ENCODE peak calls at places on chromosomes 13 and 19, in ten cellular contexts. S is transverse colon; L is fibroblast of pulmonary artery; P is pancreas; Y is cardiac muscle cell; K is thoracic aorta; I is Caco-2; R is CD8-positive, alpha-beta T cell; U is uterus; M is keratinocyte. J is an unnamed sample.

GRCh38 chr19:47495478-47496372 is 11.7 kb upstream of the KPTN start:
- DNase-seq in S (no peak), L (no peak), P (no peak), Y (no peak), K (no peak), I (no peak), R (no peak), U (no peak), M (no peak), J (no peak)

GRCh38 chr19:33758541-33759013 is 38.1 kb upstream of the KCTD15 start:
- DNase-seq in S (no peak), L (no peak), P (no peak), Y (peak), K (no peak), I (no peak), R (no peak), U (no peak), M (no peak), J (no peak)

GRCh38 chr13:98657506-98658085 is 80.7 kb upstream of the STK24 start:
- DNase-seq in S (no peak), L (no peak), P (no peak), Y (no peak), K (no peak), I (no peak), R (no peak), U (no peak), M (no peak), J (peak)

GRCh38 chr13:57925250-57925649 is 293.7 kb downstream of the PCDH17 start:
- DNase-seq in S (no peak), L (peak), P (no peak), Y (peak), K (no peak), I (peak), R (no peak), U (no peak), M (no peak), J (no peak)

GRCh38 chr19:28492616-28493015 is 720.3 kb downstream of the UQCRFS1 start:
- DNase-seq in S (no peak), L (no peak), P (no peak), Y (no peak), K (no peak), I (no peak), R (no peak), U (no peak), M (no peak), J (no peak)

GRCh38 chr13:98504371-98504963 is 72.4 kb downstream of the STK24 start:
- DNase-seq in S (no peak), L (no peak), P (no peak), Y (no peak), K (no peak), I (no peak), R (peak), U (no peak), M (no peak), J (no peak)

GRCh38 chr19:12159773-12160414 is 3.0 kb upstream of the ZNF136 start:
- DNase-seq in S (no peak), L (no peak), P (no peak), Y (no peak), K (no peak), I (no peak), R (no peak), U (no peak), M (no peak), J (no peak)

GRCh38 chr19:40800339-40800996 is 1.5 kb downstream of the EGLN2 start:
- DNase-seq in S (no peak), L (no peak), P (no peak), Y (no peak), K (no peak), I (no peak), R (no peak), U (no peak), M (no peak), J (no peak)

GRCh38 chr19:18109731-18110671 is 12.4 kb downstream of the MAST3 start:
- DNase-seq in S (peak), L (no peak), P (peak), Y (peak), K (no peak), I (peak), R (peak), U (no peak), M (no peak), J (no peak)

GRCh38 chr19:13839938-13840750 is 36.8 kb upstream of the NANOS3 start:
- DNase-seq in S (peak), L (no peak), P (no peak), Y (no peak), K (no peak), I (no peak), R (no peak), U (peak), M (no peak), J (peak)

GRCh38 chr19:31436121-31436776 is 87.0 kb upstream of the TSHZ3 start:
- DNase-seq in S (no peak), L (no peak), P (no peak), Y (no peak), K (no peak), I (no peak), R (no peak), U (no peak), M (no peak), J (peak)

GRCh38 chr19:7679017-7679720 is 1.5 kb upstream of the TRAPPC5 start:
- DNase-seq in S (peak), L (no peak), P (no peak), Y (no peak), K (no peak), I (peak), R (peak), U (no peak), M (no peak), J (no peak)

GRCh38 chr19:17749912-17750317 is 1.4 kb upstream of the FCHO1 start:
- DNase-seq in S (no peak), L (peak), P (no peak), Y (no peak), K (no peak), I (no peak), R (no peak), U (no peak), M (no peak), J (peak)

GRCh38 chr13:35675651-35676050 is 199.2 kb upstream of the MAB21L1 start:
- DNase-seq in S (no peak), L (no peak), P (no peak), Y (no peak), K (no peak), I (no peak), R (no peak), U (no peak), M (no peak), J (no peak)

GRCh38 chr13:103203750-103204330 is 137.6 kb upstream of the SLC10A2 start:
- DNase-seq in S (no peak), L (no peak), P (no peak), Y (no peak), K (no peak), I (no peak), R (no peak), U (no peak), M (no peak), J (no peak)

GRCh38 chr13:106095919-106096318 is 439.5 kb downstream of the EFNB2 start:
- DNase-seq in S (no peak), L (no peak), P (no peak), Y (no peak), K (no peak), I (peak), R (no peak), U (no peak), M (no peak), J (no peak)

GRCh38 chr19:30857388-30857787 is 485.2 kb downstream of the ZNF536 start:
- DNase-seq in S (no peak), L (no peak), P (no peak), Y (no peak), K (no peak), I (no peak), R (peak), U (no peak), M (no peak), J (no peak)

GRCh38 chr19:34145741-34146202 is 26.5 kb upstream of the LSM14A start:
- DNase-seq in S (peak), L (peak), P (no peak), Y (peak), K (no peak), I (peak), R (peak), U (peak), M (no peak), J (peak)

DNA sequence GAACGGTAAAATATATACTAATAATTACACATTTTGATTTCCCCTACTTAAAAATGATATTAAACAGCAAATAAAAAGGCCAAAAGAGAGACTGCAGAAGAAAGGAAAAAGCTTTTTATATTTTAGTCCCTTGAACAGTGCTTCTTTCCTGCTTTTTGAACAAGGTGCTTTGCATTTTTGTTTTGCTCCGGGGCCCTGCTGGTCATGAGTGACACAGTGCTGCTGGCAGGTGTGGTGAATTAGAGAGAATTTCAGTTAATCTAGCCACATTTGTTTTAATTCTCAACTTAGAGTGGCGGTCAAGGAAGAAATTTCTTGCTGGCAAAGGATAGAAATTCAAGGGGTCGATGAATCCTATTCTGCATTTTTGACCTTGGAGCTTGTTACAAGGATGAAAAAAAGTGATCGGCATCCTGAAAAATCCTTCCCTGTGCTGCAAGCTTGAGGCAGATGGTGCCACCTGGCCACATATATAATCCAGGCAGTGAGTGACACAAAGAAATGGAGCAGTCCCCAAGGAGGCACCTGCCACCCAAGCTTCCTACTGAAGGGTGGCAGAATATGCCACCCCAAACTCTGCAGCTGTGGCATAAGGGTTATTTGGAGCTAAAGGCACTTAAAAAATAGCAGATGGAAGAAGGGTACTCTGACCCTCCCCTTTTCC is 15.6 kb downstream of the TMEM272 start:
- DNase-seq in S (no peak), L (no peak), P (no peak), Y (no peak), K (no peak), I (no peak), R (no peak), U (no peak), M (no peak), J (no peak)
- H3K4me3 ChIP-seq in S (no peak), L (no peak), P (no peak), Y (no peak), K (no peak), I (no peak), R (no peak), U (no peak), M (no peak), J (no peak)

GRCh38 chr19:37362733-37363132 is 8.2 kb upstream of the ZNF527 start:
- DNase-seq in S (no peak), L (peak), P (no peak), Y (peak), K (no peak), I (peak), R (no peak), U (no peak), M (no peak), J (peak)
- TF ChIP-seq CTCF in S (no peak), L (peak), P (no peak), Y (peak), K (no peak), I (no peak), R (no peak), U (no peak), M (peak), J (peak)

DNA sequence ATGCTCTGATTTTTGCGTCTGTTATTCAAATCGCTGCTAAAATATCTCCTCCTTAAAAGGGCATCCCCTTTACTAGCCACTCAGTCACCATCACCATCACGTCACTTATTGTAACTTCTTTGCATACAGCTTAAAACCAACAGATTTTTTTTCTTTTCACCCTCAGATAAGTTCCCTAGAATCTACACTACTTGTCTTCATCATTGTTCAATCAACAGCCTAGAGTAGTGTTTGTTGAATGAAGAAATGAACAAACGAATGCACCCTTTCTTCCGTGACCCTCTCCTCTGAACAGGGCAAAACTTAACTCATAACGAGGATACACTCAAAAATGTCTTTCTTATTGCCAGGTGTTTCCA is 1.1 kb upstream of the AKAP11 start:
- DNase-seq in S (no peak), L (no peak), P (no peak), Y (no peak), K (no peak), I (no peak), R (no peak), U (no peak), M (no peak), J (no peak)
- H3K4me3 ChIP-seq in S (peak), L (peak), P (peak), Y (no peak), K (peak), I (peak), R (peak), U (peak), M (no peak), J (peak)

GRCh38 chr13:44651209-44651608 is 75.1 kb upstream of the TSC22D1 start:
- DNase-seq in S (no peak), L (no peak), P (no peak), Y (no peak), K (no peak), I (no peak), R (no peak), U (no peak), M (no peak), J (no peak)

GRCh38 chr13:44649834-44650233 is 73.7 kb upstream of the TSC22D1 start:
- DNase-seq in S (no peak), L (no peak), P (no peak), Y (no peak), K (no peak), I (no peak), R (no peak), U (no peak), M (no peak), J (no peak)

GRCh38 chr13:44653261-44653660 is 77.1 kb upstream of the TSC22D1 start:
- DNase-seq in S (no peak), L (no peak), P (no peak), Y (no peak), K (no peak), I (no peak), R (no peak), U (no peak), M (peak), J (peak)

GRCh38 chr13:44651724-44652123 is 75.6 kb upstream of the TSC22D1 start:
- DNase-seq in S (no peak), L (no peak), P (no peak), Y (no peak), K (no peak), I (no peak), R (no peak), U (no peak), M (no peak), J (no peak)

GRCh38 chr13:44652223-44652622 is 76.1 kb upstream of the TSC22D1 start:
- DNase-seq in S (no peak), L (no peak), P (no peak), Y (no peak), K (no peak), I (no peak), R (no peak), U (no peak), M (no peak), J (no peak)
- TF ChIP-seq CTCF in S (no peak), L (no peak), P (no peak), Y (no peak), K (no peak), I (no peak), R (no peak), U (no peak), M (no peak), J (no peak)

DNA sequence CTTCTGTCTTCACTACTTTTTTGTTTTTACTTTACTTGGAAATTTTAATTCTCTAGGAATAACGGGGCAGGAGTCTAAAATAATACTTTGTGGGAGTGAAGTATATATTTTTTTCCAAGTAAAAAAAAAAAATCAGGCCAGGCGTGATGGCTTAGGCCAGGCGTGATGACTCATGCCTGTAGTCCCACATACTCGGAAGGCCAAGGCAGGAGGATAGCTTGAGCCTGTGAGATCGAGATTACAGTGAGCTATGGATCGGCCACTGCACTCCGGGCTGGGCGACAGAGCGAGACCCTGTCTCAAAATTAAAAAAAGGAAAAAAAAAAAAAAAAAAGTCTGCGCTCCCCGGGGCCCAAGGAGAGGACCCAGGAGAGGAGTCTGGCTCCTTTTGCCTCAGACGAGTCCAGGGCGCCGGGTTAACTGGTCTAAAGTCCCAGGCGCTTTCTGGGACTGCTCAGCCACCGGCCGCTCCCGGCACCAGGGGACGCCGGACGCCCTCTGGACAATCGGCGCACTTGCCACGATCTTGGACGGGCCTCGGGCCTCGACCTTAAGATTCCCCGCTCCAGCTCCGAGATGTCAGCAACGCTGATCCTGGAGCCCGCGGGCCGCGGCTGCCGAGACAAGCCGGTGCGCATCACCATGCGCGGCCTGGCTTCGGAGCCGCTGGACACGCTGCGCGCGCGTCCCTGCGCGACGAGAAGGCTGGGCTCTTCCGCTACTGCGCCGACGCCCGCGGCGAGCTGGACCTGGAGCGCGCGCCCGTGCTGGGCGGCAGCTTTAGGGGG is 2.7 kb upstream of the ZFP82 start:
- DNase-seq in S (no peak), L (peak), P (no peak), Y (peak), K (no peak), I (no peak), R (no peak), U (peak), M (no peak), J (peak)
- H3K4me3 ChIP-seq in S (peak), L (peak), P (peak), Y (peak), K (peak), I (no peak), R (no peak), U (peak), M (peak), J (peak)

J was measured in fibroblast of mammary gland.